ENCODE peak calls at places on chromosomes 11 and 22, in ten cellular contexts. E is heart right ventricle, T is mesendoderm, N is fibroblast of lung, G is caudate nucleus, P is neuronal stem cell, D is pancreas, X is hepatocyte, B is GM23248, V is cardiac muscle cell. R is an unnamed sample.

GRCh38 chr11:451738-452137 is 1.7 kb downstream of the PTDSS2 start:
- DNase-seq in E (no peak), T (no peak), N (no peak), G (no peak), P (no peak), D (no peak), X (no peak), B (no peak), V (no peak), R (no peak)

GRCh38 chr11:94734563-94735275 is 33.4 kb upstream of the AMOTL1 start:
- DNase-seq in E (no peak), T (peak; percentile 99), N (no peak), G (no peak), P (no peak), D (no peak), X (peak; percentile 32), B (no peak), V (no peak), R (no peak)

GRCh38 chr11:61698173-61698965 is 18.2 kb downstream of the DAGLA start:
- DNase-seq in E (no peak), T (no peak), N (no peak), G (no peak), P (no peak), D (no peak), X (no peak), B (no peak), V (no peak), R (no peak)

GRCh38 chr11:35751664-35752061 is 89.1 kb downstream of the TRIM44 start:
- DNase-seq in E (no peak), T (no peak), N (peak; percentile 9), G (no peak), P (no peak), D (no peak), X (no peak), B (no peak), V (no peak), R (no peak)

GRCh38 chr11:6703247-6704063 is 20.3 kb upstream of the MRPL17 start:
- DNase-seq in E (peak; percentile 18), T (peak; percentile 78), N (peak; percentile 58), G (peak; percentile 6), P (peak; percentile 27), D (peak; percentile 40), X (peak; percentile 76), B (peak; percentile 88), V (peak; percentile 58), R (no peak)

GRCh38 chr11:78332174-78332866 is 85.3 kb downstream of the GAB2 start:
- DNase-seq in E (no peak), T (no peak), N (peak; percentile 31), G (no peak), P (no peak), D (no peak), X (no peak), B (peak; percentile 26), V (no peak), R (no peak)

GRCh38 chr11:71432761-71433647 is 15.2 kb downstream of the DHCR7 start:
- DNase-seq in E (no peak), T (no peak), N (no peak), G (peak; percentile 32), P (no peak), D (no peak), X (no peak), B (no peak), V (no peak), R (no peak)

GRCh38 chr11:77522215-77522614 is 48.3 kb upstream of the PAK1 start:
- DNase-seq in E (no peak), T (peak; percentile 62), N (peak; percentile 94), G (no peak), P (no peak), D (no peak), X (no peak), B (peak; percentile 4), V (no peak), R (no peak)

GRCh38 chr22:50473088-50473487 is 1.7 kb downstream of the SBF1 start:
- DNase-seq in E (peak; percentile 11), T (peak; percentile 51), N (no peak), G (no peak), P (no peak), D (no peak), X (no peak), B (peak; percentile 34), V (no peak), R (no peak)

GRCh38 chr22:17563936-17564391 is 666 bp downstream of the SLC25A18 start:
- DNase-seq in E (no peak), T (no peak), N (peak; percentile 26), G (no peak), P (no peak), D (no peak), X (no peak), B (peak; percentile 81), V (no peak), R (no peak)

GRCh38 chr11:118763038-118763437 is 27.9 kb downstream of the DDX6 start:
- DNase-seq in E (no peak), T (no peak), N (no peak), G (no peak), P (no peak), D (no peak), X (no peak), B (no peak), V (no peak), R (no peak)

GRCh38 chr11:100932474-100933100 is 197.0 kb downstream of the PGR start:
- DNase-seq in E (no peak), T (peak; percentile 53), N (peak; percentile 27), G (no peak), P (no peak), D (no peak), X (peak; percentile 17), B (peak; percentile 58), V (no peak), R (no peak)

GRCh38 chr11:122758361-122758760 is 79.9 kb upstream of the CRTAM start:
- DNase-seq in E (no peak), T (no peak), N (no peak), G (no peak), P (no peak), D (no peak), X (no peak), B (no peak), V (no peak), R (peak; percentile 31)

GRCh38 chr11:122756417-122756816 is 81.9 kb upstream of the CRTAM start:
- DNase-seq in E (no peak), T (peak; percentile 56), N (no peak), G (no peak), P (no peak), D (no peak), X (no peak), B (no peak), V (no peak), R (no peak)

GRCh38 chr11:122755941-122756340 is 82.4 kb upstream of the CRTAM start:
- DNase-seq in E (no peak), T (no peak), N (no peak), G (no peak), P (no peak), D (no peak), X (no peak), B (no peak), V (no peak), R (no peak)

GRCh38 chr11:122757201-122757600 is 81.1 kb upstream of the CRTAM start:
- DNase-seq in E (no peak), T (no peak), N (no peak), G (no peak), P (no peak), D (no peak), X (no peak), B (no peak), V (no peak), R (no peak)

GRCh38 chr11:122758974-122759373 is 79.3 kb upstream of the CRTAM start:
- DNase-seq in E (no peak), T (no peak), N (peak; percentile 86), G (no peak), P (no peak), D (no peak), X (no peak), B (peak; percentile 60), V (no peak), R (no peak)
- H3K27ac ChIP-seq in E (no peak overlapping the region), T (no peak overlapping the region), N (no peak overlapping the region), G (no peak overlapping the region), P (no peak overlapping the region), D (no peak overlapping the region), X (no peak overlapping the region), B (no peak overlapping the region), V (no peak overlapping the region), R (no peak overlapping the region)

DNA sequence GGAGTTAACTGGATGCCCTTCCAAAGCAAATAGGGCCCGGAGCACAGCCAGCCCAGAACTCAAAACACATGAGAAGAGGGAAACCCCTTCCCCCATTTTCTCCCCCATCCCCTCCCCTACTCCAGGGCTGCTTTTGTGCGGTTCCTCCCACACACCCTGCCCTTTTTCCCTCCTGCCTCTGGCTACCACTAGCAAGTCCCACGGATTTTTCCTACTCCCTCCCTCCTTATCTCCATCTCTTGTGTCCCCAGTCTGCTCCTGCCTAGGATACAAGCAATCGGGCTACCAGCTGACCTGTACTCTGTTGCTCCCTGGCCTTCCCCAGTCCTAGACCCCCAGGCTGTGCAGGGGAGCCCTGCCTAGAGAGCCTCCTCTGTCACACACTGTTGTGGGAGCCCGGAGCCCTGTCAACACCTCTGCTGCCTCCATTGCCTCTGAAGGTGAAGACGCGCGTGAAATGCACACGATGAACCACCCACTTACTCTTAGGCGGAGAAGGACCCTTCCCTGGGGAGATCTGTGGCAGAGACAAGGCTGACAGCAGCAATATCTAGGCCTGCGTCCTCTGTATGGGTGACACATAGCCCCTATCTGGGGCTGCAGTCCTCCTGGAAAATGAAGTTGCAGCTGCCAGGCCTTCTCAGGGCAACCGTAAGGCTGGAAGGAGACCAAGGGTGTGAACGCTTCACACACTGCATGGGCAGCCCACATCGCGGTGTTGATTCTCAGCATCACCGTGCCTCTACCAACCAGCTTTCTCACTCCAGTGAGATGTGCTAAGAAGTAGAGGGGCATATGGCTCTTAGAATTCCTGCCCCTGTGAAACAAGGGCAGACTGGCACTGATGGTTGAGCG is 282.7 kb downstream of the MN1 start:
- DNase-seq in E (no peak), T (no peak), N (peak; percentile 49), G (no peak), P (no peak), D (no peak), X (no peak), B (peak; percentile 40), V (peak; percentile 33), R (no peak)
- H3K27ac ChIP-seq in E (no peak overlapping the region), T (no peak overlapping the region), N (no peak overlapping the region), G (no peak overlapping the region), P (peak overlapping the region; percentile 21), D (no peak overlapping the region), X (no peak overlapping the region), B (no peak overlapping the region), V (peak overlapping the region; percentile 16), R (no peak overlapping the region)

DNA sequence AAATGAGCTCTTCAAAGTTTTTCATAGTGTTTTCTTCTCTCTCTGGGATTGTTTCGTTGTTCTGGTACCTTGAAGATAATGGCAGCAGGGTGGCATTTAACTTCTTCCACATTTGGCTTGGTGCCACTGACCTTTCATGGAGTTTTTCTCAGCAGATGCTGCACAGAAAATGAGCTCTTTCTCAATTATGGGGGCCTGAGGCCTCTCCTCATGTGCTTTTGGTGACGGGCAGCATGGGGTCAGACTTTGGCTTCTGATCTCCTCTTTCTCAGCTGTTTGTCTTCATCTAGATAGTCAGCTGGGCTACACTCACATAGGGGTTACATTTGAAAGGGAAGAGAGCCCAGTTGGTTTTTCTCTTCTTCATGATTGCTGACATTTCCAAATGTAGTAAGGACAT is 76.3 kb downstream of the FAT3 start:
- DNase-seq in E (no peak), T (no peak), N (no peak), G (no peak), P (no peak), D (no peak), X (no peak), B (no peak), V (no peak), R (no peak)
- H3K27ac ChIP-seq in E (no peak overlapping the region), T (no peak overlapping the region), N (no peak overlapping the region), G (no peak overlapping the region), P (no peak overlapping the region), D (no peak overlapping the region), X (no peak overlapping the region), B (no peak overlapping the region), V (no peak overlapping the region), R (no peak overlapping the region)

GRCh38 chr11:11843233-11843632 is 1.5 kb downstream of the USP47 start:
- DNase-seq in E (no peak), T (no peak), N (peak; percentile 80), G (no peak), P (no peak), D (no peak), X (peak; percentile 56), B (peak; percentile 91), V (peak; percentile 28), R (no peak)
- H3K27ac ChIP-seq in E (peak overlapping the region; percentile 99), T (no peak overlapping the region), N (peak overlapping the region; percentile 98), G (peak overlapping the region; percentile 98), P (no peak overlapping the region), D (peak overlapping the region; percentile 98), X (peak overlapping the region; percentile 100), B (peak overlapping the region; percentile 99), V (peak overlapping the region; percentile 97), R (peak overlapping the region; percentile 100)

R was measured in upper lobe of left lung.